ENCODE peak calls at places on chromosomes 6 and 20, in seven cellular contexts. One of them, this sample, is unnamed.

GRCh38 chr20:19976595-19977372 is 40.4 kb upstream of the NAA20 start:
- DNase-seq in NCI-H1694 treated with DMSO at 0.1 percent for 48 hours: no peak
- DNase-seq in GM23248: peak
- DNase-seq in stimulated activated CD4-positive, alpha-beta T cell treated with anti-CD3 and anti-CD28 coated beads, Interleukin-4, amount 100 ng/mL, for 24 hours: no peak
- DNase-seq in activated T-cell treated with anti-CD3 and anti-CD28 coated beads for 1 hour: no peak
- DNase-seq in ELF-1: peak
- DNase-seq in CD8-positive, alpha-beta memory T cell: peak
- DNase-seq in this sample: no peak

GRCh38 chr6:87832025-87832825 is 130.2 kb upstream of the AKIRIN2 start:
- DNase-seq in NCI-H1694 treated with DMSO at 0.1 percent for 48 hours: peak
- DNase-seq in GM23248: peak
- DNase-seq in stimulated activated CD4-positive, alpha-beta T cell treated with anti-CD3 and anti-CD28 coated beads, Interleukin-4, amount 100 ng/mL, for 24 hours: no peak
- DNase-seq in activated T-cell treated with anti-CD3 and anti-CD28 coated beads for 1 hour: no peak
- DNase-seq in ELF-1: no peak
- DNase-seq in CD8-positive, alpha-beta memory T cell: peak
- DNase-seq in this sample: no peak

GRCh38 chr6:81704700-81705099 is 47.8 kb downstream of the TENT5A start:
- DNase-seq in NCI-H1694 treated with DMSO at 0.1 percent for 48 hours: no peak
- DNase-seq in GM23248: no peak
- DNase-seq in stimulated activated CD4-positive, alpha-beta T cell treated with anti-CD3 and anti-CD28 coated beads, Interleukin-4, amount 100 ng/mL, for 24 hours: no peak
- DNase-seq in activated T-cell treated with anti-CD3 and anti-CD28 coated beads for 1 hour: no peak
- DNase-seq in ELF-1: no peak
- DNase-seq in CD8-positive, alpha-beta memory T cell: no peak
- DNase-seq in this sample: no peak

GRCh38 chr6:91860951-91861350 is 1274.1 kb upstream of the MAP3K7 start:
- DNase-seq in NCI-H1694 treated with DMSO at 0.1 percent for 48 hours: no peak
- DNase-seq in GM23248: no peak
- DNase-seq in stimulated activated CD4-positive, alpha-beta T cell treated with anti-CD3 and anti-CD28 coated beads, Interleukin-4, amount 100 ng/mL, for 24 hours: no peak
- DNase-seq in activated T-cell treated with anti-CD3 and anti-CD28 coated beads for 1 hour: no peak
- DNase-seq in ELF-1: no peak
- DNase-seq in CD8-positive, alpha-beta memory T cell: no peak
- DNase-seq in this sample: no peak

GRCh38 chr6:22929228-22929627 is 359.9 kb downstream of the HDGFL1 start:
- DNase-seq in NCI-H1694 treated with DMSO at 0.1 percent for 48 hours: no peak
- DNase-seq in GM23248: peak
- DNase-seq in stimulated activated CD4-positive, alpha-beta T cell treated with anti-CD3 and anti-CD28 coated beads, Interleukin-4, amount 100 ng/mL, for 24 hours: no peak
- DNase-seq in activated T-cell treated with anti-CD3 and anti-CD28 coated beads for 1 hour: no peak
- DNase-seq in ELF-1: no peak
- DNase-seq in CD8-positive, alpha-beta memory T cell: no peak
- DNase-seq in this sample: no peak

GRCh38 chr6:22102671-22103070 is 194.2 kb downstream of the PRL start:
- DNase-seq in NCI-H1694 treated with DMSO at 0.1 percent for 48 hours: no peak
- DNase-seq in GM23248: peak
- DNase-seq in stimulated activated CD4-positive, alpha-beta T cell treated with anti-CD3 and anti-CD28 coated beads, Interleukin-4, amount 100 ng/mL, for 24 hours: no peak
- DNase-seq in activated T-cell treated with anti-CD3 and anti-CD28 coated beads for 1 hour: no peak
- DNase-seq in ELF-1: no peak
- DNase-seq in CD8-positive, alpha-beta memory T cell: no peak
- DNase-seq in this sample: no peak

GRCh38 chr20:34111057-34111711 is 859 bp downstream of the EIF2S2 start:
- DNase-seq in NCI-H1694 treated with DMSO at 0.1 percent for 48 hours: no peak
- DNase-seq in GM23248: peak
- DNase-seq in stimulated activated CD4-positive, alpha-beta T cell treated with anti-CD3 and anti-CD28 coated beads, Interleukin-4, amount 100 ng/mL, for 24 hours: peak
- DNase-seq in activated T-cell treated with anti-CD3 and anti-CD28 coated beads for 1 hour: peak
- DNase-seq in ELF-1: peak
- DNase-seq in CD8-positive, alpha-beta memory T cell: no peak
- DNase-seq in this sample: no peak

GRCh38 chr6:119110601-119111548 is 32.4 kb upstream of the FAM184A start:
- DNase-seq in NCI-H1694 treated with DMSO at 0.1 percent for 48 hours: peak
- DNase-seq in GM23248: peak
- DNase-seq in stimulated activated CD4-positive, alpha-beta T cell treated with anti-CD3 and anti-CD28 coated beads, Interleukin-4, amount 100 ng/mL, for 24 hours: peak
- DNase-seq in activated T-cell treated with anti-CD3 and anti-CD28 coated beads for 1 hour: peak
- DNase-seq in ELF-1: peak
- DNase-seq in CD8-positive, alpha-beta memory T cell: peak
- DNase-seq in this sample: no peak

GRCh38 chr6:130494745-130495144 is 128.9 kb downstream of the TMEM200A start:
- DNase-seq in NCI-H1694 treated with DMSO at 0.1 percent for 48 hours: no peak
- DNase-seq in GM23248: peak
- DNase-seq in stimulated activated CD4-positive, alpha-beta T cell treated with anti-CD3 and anti-CD28 coated beads, Interleukin-4, amount 100 ng/mL, for 24 hours: no peak
- DNase-seq in activated T-cell treated with anti-CD3 and anti-CD28 coated beads for 1 hour: no peak
- DNase-seq in ELF-1: no peak
- DNase-seq in CD8-positive, alpha-beta memory T cell: no peak
- DNase-seq in this sample: no peak

GRCh38 chr6:144104898-144105487 is 9.6 kb upstream of the SF3B5 start:
- DNase-seq in NCI-H1694 treated with DMSO at 0.1 percent for 48 hours: peak
- DNase-seq in GM23248: peak
- DNase-seq in stimulated activated CD4-positive, alpha-beta T cell treated with anti-CD3 and anti-CD28 coated beads, Interleukin-4, amount 100 ng/mL, for 24 hours: peak
- DNase-seq in activated T-cell treated with anti-CD3 and anti-CD28 coated beads for 1 hour: no peak
- DNase-seq in ELF-1: no peak
- DNase-seq in CD8-positive, alpha-beta memory T cell: peak
- DNase-seq in this sample: no peak

GRCh38 chr6:169048806-169049205 is 204.8 kb downstream of the THBS2 start:
- DNase-seq in NCI-H1694 treated with DMSO at 0.1 percent for 48 hours: no peak
- DNase-seq in GM23248: peak
- DNase-seq in stimulated activated CD4-positive, alpha-beta T cell treated with anti-CD3 and anti-CD28 coated beads, Interleukin-4, amount 100 ng/mL, for 24 hours: no peak
- DNase-seq in activated T-cell treated with anti-CD3 and anti-CD28 coated beads for 1 hour: no peak
- DNase-seq in ELF-1: no peak
- DNase-seq in CD8-positive, alpha-beta memory T cell: no peak
- DNase-seq in this sample: no peak

GRCh38 chr6:107763959-107764358 is 60.2 kb downstream of the SCML4 start:
- DNase-seq in NCI-H1694 treated with DMSO at 0.1 percent for 48 hours: no peak
- DNase-seq in GM23248: peak
- DNase-seq in stimulated activated CD4-positive, alpha-beta T cell treated with anti-CD3 and anti-CD28 coated beads, Interleukin-4, amount 100 ng/mL, for 24 hours: no peak
- DNase-seq in activated T-cell treated with anti-CD3 and anti-CD28 coated beads for 1 hour: no peak
- DNase-seq in ELF-1: no peak
- DNase-seq in CD8-positive, alpha-beta memory T cell: no peak
- DNase-seq in this sample: no peak

GRCh38 chr20:22389836-22390542 is 194.4 kb downstream of the FOXA2 start:
- DNase-seq in NCI-H1694 treated with DMSO at 0.1 percent for 48 hours: no peak
- DNase-seq in GM23248: peak
- DNase-seq in stimulated activated CD4-positive, alpha-beta T cell treated with anti-CD3 and anti-CD28 coated beads, Interleukin-4, amount 100 ng/mL, for 24 hours: no peak
- DNase-seq in activated T-cell treated with anti-CD3 and anti-CD28 coated beads for 1 hour: no peak
- DNase-seq in ELF-1: peak
- DNase-seq in CD8-positive, alpha-beta memory T cell: no peak
- DNase-seq in this sample: no peak

GRCh38 chr6:30759575-30760239 is 15.4 kb upstream of the IER3 start:
- DNase-seq in NCI-H1694 treated with DMSO at 0.1 percent for 48 hours: no peak
- DNase-seq in GM23248: peak
- DNase-seq in stimulated activated CD4-positive, alpha-beta T cell treated with anti-CD3 and anti-CD28 coated beads, Interleukin-4, amount 100 ng/mL, for 24 hours: no peak
- DNase-seq in activated T-cell treated with anti-CD3 and anti-CD28 coated beads for 1 hour: no peak
- DNase-seq in ELF-1: peak
- DNase-seq in CD8-positive, alpha-beta memory T cell: no peak
- DNase-seq in this sample: no peak

GRCh38 chr6:157715766-157716171 is 107.3 kb upstream of the SNX9 start:
- DNase-seq in NCI-H1694 treated with DMSO at 0.1 percent for 48 hours: no peak
- DNase-seq in GM23248: peak
- DNase-seq in stimulated activated CD4-positive, alpha-beta T cell treated with anti-CD3 and anti-CD28 coated beads, Interleukin-4, amount 100 ng/mL, for 24 hours: no peak
- DNase-seq in activated T-cell treated with anti-CD3 and anti-CD28 coated beads for 1 hour: no peak
- DNase-seq in ELF-1: peak
- DNase-seq in CD8-positive, alpha-beta memory T cell: no peak
- DNase-seq in this sample: no peak

GRCh38 chr6:161406633-161407032 is 132.8 kb upstream of the AGPAT4 start:
- DNase-seq in NCI-H1694 treated with DMSO at 0.1 percent for 48 hours: no peak
- DNase-seq in GM23248: peak
- DNase-seq in stimulated activated CD4-positive, alpha-beta T cell treated with anti-CD3 and anti-CD28 coated beads, Interleukin-4, amount 100 ng/mL, for 24 hours: no peak
- DNase-seq in activated T-cell treated with anti-CD3 and anti-CD28 coated beads for 1 hour: no peak
- DNase-seq in ELF-1: no peak
- DNase-seq in CD8-positive, alpha-beta memory T cell: no peak
- DNase-seq in this sample: no peak

GRCh38 chr20:46990017-46990810 is 95.6 kb downstream of the EYA2 start:
- DNase-seq in NCI-H1694 treated with DMSO at 0.1 percent for 48 hours: no peak
- DNase-seq in GM23248: peak
- DNase-seq in stimulated activated CD4-positive, alpha-beta T cell treated with anti-CD3 and anti-CD28 coated beads, Interleukin-4, amount 100 ng/mL, for 24 hours: peak
- DNase-seq in activated T-cell treated with anti-CD3 and anti-CD28 coated beads for 1 hour: no peak
- DNase-seq in ELF-1: no peak
- DNase-seq in CD8-positive, alpha-beta memory T cell: no peak
- DNase-seq in this sample: no peak

GRCh38 chr20:4959582-4959981 is 41.7 kb downstream of the SLC23A2 start:
- DNase-seq in NCI-H1694 treated with DMSO at 0.1 percent for 48 hours: no peak
- DNase-seq in GM23248: no peak
- DNase-seq in stimulated activated CD4-positive, alpha-beta T cell treated with anti-CD3 and anti-CD28 coated beads, Interleukin-4, amount 100 ng/mL, for 24 hours: no peak
- DNase-seq in activated T-cell treated with anti-CD3 and anti-CD28 coated beads for 1 hour: no peak
- DNase-seq in ELF-1: no peak
- DNase-seq in CD8-positive, alpha-beta memory T cell: no peak
- DNase-seq in this sample: no peak

GRCh38 chr6:154112181-154112809 is 73.3 kb downstream of the OPRM1 start:
- DNase-seq in NCI-H1694 treated with DMSO at 0.1 percent for 48 hours: no peak
- DNase-seq in GM23248: peak
- DNase-seq in stimulated activated CD4-positive, alpha-beta T cell treated with anti-CD3 and anti-CD28 coated beads, Interleukin-4, amount 100 ng/mL, for 24 hours: no peak
- DNase-seq in activated T-cell treated with anti-CD3 and anti-CD28 coated beads for 1 hour: no peak
- DNase-seq in ELF-1: no peak
- DNase-seq in CD8-positive, alpha-beta memory T cell: no peak
- DNase-seq in this sample: no peak

This sample was measured in effector CD8-positive, alpha-beta T cell.